ENCODE peak calls at places on chromosome 5, in nine cellular contexts. U, H, S, D, V, N, T, R and L are unnamed samples.

GRCh38 chr5:14954620-14955343 is 83.2 kb upstream of the ANKH start:
- DNase-seq in U (peak), H (no peak), S (peak), D (no peak), V (no peak), N (no peak), T (no peak), R (no peak), L (no peak)

GRCh38 chr5:107937710-107938355 is 267.1 kb upstream of the EFNA5 start:
- DNase-seq in U (no peak), H (peak), S (peak), D (no peak), V (no peak), N (no peak), T (no peak), R (no peak), L (no peak)

GRCh38 chr5:40437452-40437861 is 242.3 kb upstream of the PTGER4 start:
- DNase-seq in U (no peak), H (peak), S (no peak), D (peak), V (peak), N (no peak), T (no peak), R (no peak), L (no peak)

GRCh38 chr5:61732376-61732775 is 400.3 kb downstream of the ZSWIM6 start:
- DNase-seq in U (no peak), H (peak), S (peak), D (peak), V (no peak), N (no peak), T (no peak), R (no peak), L (no peak)

GRCh38 chr5:43543434-43543833 is 13.4 kb downstream of the PAIP1 start:
- DNase-seq in U (no peak), H (no peak), S (no peak), D (no peak), V (no peak), N (no peak), T (no peak), R (no peak), L (no peak)

GRCh38 chr5:1725641-1726468 is 73.8 kb downstream of the MRPL36 start:
- DNase-seq in U (no peak), H (no peak), S (no peak), D (no peak), V (no peak), N (no peak), T (no peak), R (peak), L (no peak)

GRCh38 chr5:10902145-10902544 is 141.1 kb upstream of the DAP start:
- DNase-seq in U (no peak), H (peak), S (no peak), D (no peak), V (no peak), N (no peak), T (no peak), R (no peak), L (no peak)

GRCh38 chr5:10420468-10420867 is 21.2 kb upstream of the ROPN1L start:
- DNase-seq in U (no peak), H (no peak), S (no peak), D (no peak), V (no peak), N (no peak), T (no peak), R (no peak), L (no peak)

GRCh38 chr5:10111575-10111974 is 138.1 kb downstream of the ATPSCKMT start:
- DNase-seq in U (no peak), H (peak), S (peak), D (peak), V (peak), N (no peak), T (no peak), R (no peak), L (no peak)

GRCh38 chr5:157718529-157718928 is 12.7 kb upstream of the THG1L start:
- DNase-seq in U (no peak), H (peak), S (peak), D (peak), V (no peak), N (no peak), T (peak), R (no peak), L (no peak)

GRCh38 chr5:147508711-147509040 is 1.2 kb downstream of the DPYSL3 start:
- DNase-seq in U (no peak), H (peak), S (no peak), D (no peak), V (no peak), N (no peak), T (no peak), R (no peak), L (no peak)
- H3K4me3 ChIP-seq in U (peak), H (peak), S (peak), D (peak), V (peak), N (no peak), T (no peak), R (peak), L (peak)

GRCh38 chr5:140157032-140157781 is 17.8 kb upstream of the CYSTM1 start:
- DNase-seq in U (peak), H (peak), S (peak), D (peak), V (peak), N (peak), T (peak), R (peak), L (peak)
- H3K4me3 ChIP-seq in U (peak), H (peak), S (peak), D (peak), V (peak), N (no peak), T (peak), R (peak), L (peak)

GRCh38 chr5:174455301-174455700 is 269.1 kb upstream of the MSX2 start:
- DNase-seq in U (no peak), H (no peak), S (peak), D (no peak), V (no peak), N (no peak), T (no peak), R (no peak), L (no peak)
- H3K4me3 ChIP-seq in U (no peak), H (no peak), S (no peak), D (no peak), V (no peak), N (no peak), T (no peak), R (no peak), L (no peak)

GRCh38 chr5:2752059-2752874 is 790 bp upstream of the IRX2 start:
- DNase-seq in U (peak), H (no peak), S (no peak), D (no peak), V (no peak), N (no peak), T (no peak), R (no peak), L (no peak)
- H3K4me3 ChIP-seq in U (peak), H (peak), S (peak), D (peak), V (peak), N (no peak), T (no peak), R (peak), L (peak)